ENCODE peak calls at places on chromosomes 5 and 9, in five cellular contexts. One of them, this sample, is unnamed.

GRCh38 chr5:11384441-11385250 is 519.6 kb downstream of the CTNND2 start:
- DNase-seq in trophoblast cell: no peak
- DNase-seq in IMR-90: no peak
- DNase-seq in neuronal stem cell: no peak
- DNase-seq in H9: peak
- DNase-seq in this sample: peak

GRCh38 chr5:73229271-73229670 is 56.3 kb downstream of the TMEM174 start:
- DNase-seq in trophoblast cell: peak
- DNase-seq in IMR-90: peak
- DNase-seq in neuronal stem cell: no peak
- DNase-seq in H9: no peak
- DNase-seq in this sample: no peak

GRCh38 chr5:122661496-122662180 is 113.2 kb upstream of the SNX2 start:
- DNase-seq in trophoblast cell: no peak
- DNase-seq in IMR-90: no peak
- DNase-seq in neuronal stem cell: no peak
- DNase-seq in H9: no peak
- DNase-seq in this sample: no peak

GRCh38 chr9:121399126-121399882 is 29.3 kb upstream of the STOM start:
- DNase-seq in trophoblast cell: peak
- DNase-seq in IMR-90: peak
- DNase-seq in neuronal stem cell: no peak
- DNase-seq in H9: no peak
- DNase-seq in this sample: no peak

GRCh38 chr9:76181020-76181641 is 213.1 kb downstream of the RFK start:
- DNase-seq in trophoblast cell: peak
- DNase-seq in IMR-90: peak
- DNase-seq in neuronal stem cell: no peak
- DNase-seq in H9: no peak
- DNase-seq in this sample: peak

GRCh38 chr5:74576941-74577456 is 63.5 kb downstream of the ENC1 start:
- DNase-seq in trophoblast cell: peak
- DNase-seq in IMR-90: peak
- DNase-seq in neuronal stem cell: no peak
- DNase-seq in H9: no peak
- DNase-seq in this sample: peak

GRCh38 chr9:27785714-27786100 is 212.4 kb upstream of the C9orf72 start:
- DNase-seq in trophoblast cell: peak
- DNase-seq in IMR-90: no peak
- DNase-seq in neuronal stem cell: no peak
- DNase-seq in H9: no peak
- DNase-seq in this sample: no peak

GRCh38 chr5:170313344-170313743 is 15.8 kb upstream of the LCP2 start:
- DNase-seq in trophoblast cell: no peak
- DNase-seq in IMR-90: no peak
- DNase-seq in neuronal stem cell: no peak
- DNase-seq in H9: no peak
- DNase-seq in this sample: no peak

GRCh38 chr9:35612843-35613242 is 5.4 kb downstream of the CD72 start:
- DNase-seq in trophoblast cell: no peak
- DNase-seq in IMR-90: no peak
- DNase-seq in neuronal stem cell: no peak
- DNase-seq in H9: no peak
- DNase-seq in this sample: no peak

GRCh38 chr5:31052937-31053658 is 140.4 kb upstream of the CDH6 start:
- DNase-seq in trophoblast cell: no peak
- DNase-seq in IMR-90: no peak
- DNase-seq in neuronal stem cell: no peak
- DNase-seq in H9: no peak
- DNase-seq in this sample: no peak

GRCh38 chr5:180605554-180606214 is 14.4 kb upstream of the SCGB3A1 start:
- DNase-seq in trophoblast cell: peak
- DNase-seq in IMR-90: peak
- DNase-seq in neuronal stem cell: no peak
- DNase-seq in H9: peak
- DNase-seq in this sample: peak

GRCh38 chr5:176719113-176719814 is 72.0 kb downstream of the TSPAN17 start:
- DNase-seq in trophoblast cell: no peak
- DNase-seq in IMR-90: no peak
- DNase-seq in neuronal stem cell: no peak
- DNase-seq in H9: no peak
- DNase-seq in this sample: no peak

GRCh38 chr5:137994556-137994955 is 38.3 kb downstream of the FAM13B start:
- DNase-seq in trophoblast cell: no peak
- DNase-seq in IMR-90: no peak
- DNase-seq in neuronal stem cell: no peak
- DNase-seq in H9: no peak
- DNase-seq in this sample: no peak

GRCh38 chr5:90843443-90843842 is 284.8 kb downstream of the ADGRV1 start:
- DNase-seq in trophoblast cell: no peak
- DNase-seq in IMR-90: no peak
- DNase-seq in neuronal stem cell: no peak
- DNase-seq in H9: no peak
- DNase-seq in this sample: no peak

GRCh38 chr9:112271466-112272098 is 61.8 kb downstream of the PTBP3 start:
- DNase-seq in trophoblast cell: no peak
- DNase-seq in IMR-90: peak
- DNase-seq in neuronal stem cell: no peak
- DNase-seq in H9: no peak
- DNase-seq in this sample: no peak

GRCh38 chr9:16001856-16002255 is 449.0 kb downstream of the CCDC171 start:
- DNase-seq in trophoblast cell: no peak
- DNase-seq in IMR-90: peak
- DNase-seq in neuronal stem cell: no peak
- DNase-seq in H9: no peak
- DNase-seq in this sample: no peak

GRCh38 chr5:132540149-132540548 is 3.2 kb downstream of the IL5 start:
- DNase-seq in trophoblast cell: no peak
- DNase-seq in IMR-90: no peak
- DNase-seq in neuronal stem cell: no peak
- DNase-seq in H9: no peak
- DNase-seq in this sample: no peak

GRCh38 chr5:42250-42649 is 49.7 kb upstream of the PLEKHG4B start:
- DNase-seq in trophoblast cell: peak
- DNase-seq in IMR-90: peak
- DNase-seq in neuronal stem cell: no peak
- DNase-seq in H9: peak
- DNase-seq in this sample: peak

GRCh38 chr5:177469750-177470525 is 3.5 kb downstream of the DBN1 start:
- DNase-seq in trophoblast cell: no peak
- DNase-seq in IMR-90: no peak
- DNase-seq in neuronal stem cell: no peak
- DNase-seq in H9: no peak
- DNase-seq in this sample: no peak

GRCh38 chr9:122567901-122568300 is 15.0 kb downstream of the OR1N2 start:
- DNase-seq in trophoblast cell: peak
- DNase-seq in IMR-90: no peak
- DNase-seq in neuronal stem cell: no peak
- DNase-seq in H9: no peak
- DNase-seq in this sample: no peak

GRCh38 chr5:143713331-143714032 is 98.5 kb upstream of the HMHB1 start:
- DNase-seq in trophoblast cell: peak
- DNase-seq in IMR-90: peak
- DNase-seq in neuronal stem cell: no peak
- DNase-seq in H9: no peak
- DNase-seq in this sample: no peak

GRCh38 chr5:51997908-51998307 is 614.7 kb downstream of the ISL1 start:
- DNase-seq in trophoblast cell: no peak
- DNase-seq in IMR-90: no peak
- DNase-seq in neuronal stem cell: peak
- DNase-seq in H9: no peak
- DNase-seq in this sample: no peak

GRCh38 chr9:77015291-77016048 is 4.0 kb upstream of the FOXB2 start:
- DNase-seq in trophoblast cell: no peak
- DNase-seq in IMR-90: no peak
- DNase-seq in neuronal stem cell: no peak
- DNase-seq in H9: peak
- DNase-seq in this sample: no peak

GRCh38 chr5:38009754-38010386 is 170.0 kb upstream of the GDNF start:
- DNase-seq in trophoblast cell: no peak
- DNase-seq in IMR-90: no peak
- DNase-seq in neuronal stem cell: no peak
- DNase-seq in H9: no peak
- DNase-seq in this sample: no peak

GRCh38 chr9:133641396-133641655 is 5.2 kb downstream of the DBH start:
- DNase-seq in trophoblast cell: no peak
- DNase-seq in IMR-90: no peak
- DNase-seq in neuronal stem cell: no peak
- DNase-seq in H9: no peak
- DNase-seq in this sample: no peak

GRCh38 chr9:126638571-126639132 is 24.9 kb downstream of the LMX1B start:
- DNase-seq in trophoblast cell: no peak
- DNase-seq in IMR-90: no peak
- DNase-seq in neuronal stem cell: no peak
- DNase-seq in H9: peak
- DNase-seq in this sample: peak

GRCh38 chr5:181217111-181217804 is 5.8 kb upstream of the TRIM41 start:
- DNase-seq in trophoblast cell: peak
- DNase-seq in IMR-90: peak
- DNase-seq in neuronal stem cell: peak
- DNase-seq in H9: peak
- DNase-seq in this sample: peak

GRCh38 chr9:38065369-38066075 is 3.5 kb downstream of the SHB start:
- DNase-seq in trophoblast cell: no peak
- DNase-seq in IMR-90: no peak
- DNase-seq in neuronal stem cell: no peak
- DNase-seq in H9: no peak
- DNase-seq in this sample: no peak

GRCh38 chr9:532707-533106 is 308.8 kb upstream of the DMRT1 start:
- DNase-seq in trophoblast cell: no peak
- DNase-seq in IMR-90: no peak
- DNase-seq in neuronal stem cell: no peak
- DNase-seq in H9: no peak
- DNase-seq in this sample: no peak

GRCh38 chr5:73321757-73322452 is 126.7 kb downstream of the FOXD1 start:
- DNase-seq in trophoblast cell: no peak
- DNase-seq in IMR-90: peak
- DNase-seq in neuronal stem cell: no peak
- DNase-seq in H9: no peak
- DNase-seq in this sample: no peak

GRCh38 chr5:163760498-163760897 is 255.1 kb downstream of the MAT2B start:
- DNase-seq in trophoblast cell: no peak
- DNase-seq in IMR-90: peak
- DNase-seq in neuronal stem cell: no peak
- DNase-seq in H9: no peak
- DNase-seq in this sample: no peak

GRCh38 chr9:35110327-35110758 is 5.3 kb downstream of the ATOSB start:
- DNase-seq in trophoblast cell: no peak
- DNase-seq in IMR-90: peak
- DNase-seq in neuronal stem cell: no peak
- DNase-seq in H9: no peak
- DNase-seq in this sample: no peak

GRCh38 chr5:135356522-135357318 is 42.3 kb downstream of the MACROH2A1 start:
- DNase-seq in trophoblast cell: no peak
- DNase-seq in IMR-90: peak
- DNase-seq in neuronal stem cell: no peak
- DNase-seq in H9: no peak
- DNase-seq in this sample: no peak
- H4K8ac ChIP-seq in trophoblast cell: no peak
- H4K8ac ChIP-seq in IMR-90: no peak
- H4K8ac ChIP-seq in neuronal stem cell: no peak
- H4K8ac ChIP-seq in H9: no peak
- H4K8ac ChIP-seq in this sample: no peak

DNA sequence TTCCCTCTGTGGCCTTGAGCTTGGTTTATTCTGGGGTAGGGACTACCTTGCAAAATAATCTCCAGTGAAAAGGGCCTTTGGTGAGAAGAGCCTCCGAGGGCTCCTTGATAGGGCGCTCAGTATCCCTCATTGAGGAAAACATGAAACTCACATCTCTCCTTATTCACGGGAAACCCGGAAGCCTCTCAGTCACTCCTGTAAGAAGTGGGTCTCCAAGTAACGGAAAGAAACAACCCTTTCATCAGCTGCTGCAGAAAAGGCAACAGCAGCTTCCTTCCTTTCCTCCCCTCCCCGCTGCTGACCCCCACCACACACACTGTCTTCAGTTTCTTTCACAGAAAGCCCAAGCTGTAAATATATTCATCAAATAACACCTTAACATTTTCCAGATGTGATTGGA is 81.5 kb downstream of the C9orf152 start:
- DNase-seq in trophoblast cell: no peak
- DNase-seq in IMR-90: no peak
- DNase-seq in neuronal stem cell: no peak
- DNase-seq in H9: no peak
- DNase-seq in this sample: peak
- H4K8ac ChIP-seq in trophoblast cell: peak
- H4K8ac ChIP-seq in IMR-90: peak
- H4K8ac ChIP-seq in neuronal stem cell: no peak
- H4K8ac ChIP-seq in H9: no peak
- H4K8ac ChIP-seq in this sample: no peak

GRCh38 chr5:172075655-172076054 is 69.2 kb upstream of the FBXW11 start:
- DNase-seq in trophoblast cell: no peak
- DNase-seq in IMR-90: no peak
- DNase-seq in neuronal stem cell: no peak
- DNase-seq in H9: no peak
- DNase-seq in this sample: no peak

GRCh38 chr5:172071244-172071875 is 64.9 kb upstream of the FBXW11 start:
- DNase-seq in trophoblast cell: no peak
- DNase-seq in IMR-90: no peak
- DNase-seq in neuronal stem cell: no peak
- DNase-seq in H9: peak
- DNase-seq in this sample: no peak

GRCh38 chr5:172078027-172078426 is 71.6 kb upstream of the FBXW11 start:
- DNase-seq in trophoblast cell: no peak
- DNase-seq in IMR-90: no peak
- DNase-seq in neuronal stem cell: no peak
- DNase-seq in H9: peak
- DNase-seq in this sample: no peak

GRCh38 chr5:172076783-172077244 is 70.4 kb upstream of the FBXW11 start:
- DNase-seq in trophoblast cell: peak
- DNase-seq in IMR-90: peak
- DNase-seq in neuronal stem cell: no peak
- DNase-seq in H9: peak
- DNase-seq in this sample: peak

DNA sequence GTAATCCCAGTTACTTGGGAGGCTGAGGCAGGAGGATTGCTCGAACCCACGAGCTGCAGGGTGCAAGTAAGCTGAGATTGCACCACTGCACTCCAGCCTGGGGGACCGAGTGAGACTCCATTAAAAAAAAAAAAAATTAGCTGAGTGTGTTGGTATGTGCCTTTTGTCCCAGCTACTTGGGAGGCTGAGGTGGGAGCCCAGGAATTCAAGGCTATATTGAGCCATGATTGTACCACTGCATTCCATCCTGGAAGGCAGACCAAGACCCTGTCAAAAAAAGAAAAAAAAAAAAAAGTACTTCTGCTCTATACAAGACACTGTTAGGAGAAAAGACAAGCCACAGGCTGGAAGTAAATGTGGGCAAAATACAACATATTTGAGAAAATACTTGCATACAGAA is 68.5 kb upstream of the FBXW11 start:
- DNase-seq in trophoblast cell: no peak
- DNase-seq in IMR-90: no peak
- DNase-seq in neuronal stem cell: no peak
- DNase-seq in H9: no peak
- DNase-seq in this sample: peak
- H4K8ac ChIP-seq in trophoblast cell: peak
- H4K8ac ChIP-seq in IMR-90: no peak
- H4K8ac ChIP-seq in neuronal stem cell: no peak
- H4K8ac ChIP-seq in H9: no peak
- H4K8ac ChIP-seq in this sample: no peak

GRCh38 chr5:3856036-3856435 is 260.4 kb downstream of the IRX1 start:
- DNase-seq in trophoblast cell: no peak
- DNase-seq in IMR-90: no peak
- DNase-seq in neuronal stem cell: no peak
- DNase-seq in H9: no peak
- DNase-seq in this sample: no peak
- H4K8ac ChIP-seq in trophoblast cell: no peak
- H4K8ac ChIP-seq in IMR-90: no peak
- H4K8ac ChIP-seq in neuronal stem cell: no peak
- H4K8ac ChIP-seq in H9: no peak
- H4K8ac ChIP-seq in this sample: no peak

This sample was measured in mesendoderm.